ENCODE peak calls at places on chromosomes 7 and 10, in five cellular contexts. T is SK-N-SH, N is H1, Q is K562, L is GM12878. J is an unnamed sample.

GRCh38 chr10:121112618-121113384 is 261.6 kb downstream of the WDR11 start:
- DNase-seq in T (no peak), N (no peak), Q (no peak), L (no peak), J (no peak)

GRCh38 chr7:126819197-126819484 is 433.6 kb downstream of the GRM8 start:
- DNase-seq in T (no peak), N (no peak), Q (no peak), L (no peak), J (no peak)

GRCh38 chr10:100788027-100788900 is 42.9 kb downstream of the PAX2 start:
- DNase-seq in T (peak), N (no peak), Q (no peak), L (no peak), J (no peak)

GRCh38 chr10:93288679-93289634 is 193.2 kb downstream of the MYOF start:
- DNase-seq in T (peak), N (peak), Q (peak), L (no peak), J (peak)

GRCh38 chr10:73131913-73132686 is 21.8 kb downstream of the NUDT13 start:
- DNase-seq in T (no peak), N (no peak), Q (no peak), L (no peak), J (peak)

GRCh38 chr7:151754142-151754590 is 122.7 kb downstream of the PRKAG2 start:
- DNase-seq in T (peak), N (peak), Q (peak), L (no peak), J (peak)

GRCh38 chr10:98391065-98391464 is 23.9 kb downstream of the PYROXD2 start:
- DNase-seq in T (no peak), N (no peak), Q (no peak), L (no peak), J (no peak)

GRCh38 chr7:135414850-135415439 is 95.0 kb downstream of the CNOT4 start:
- DNase-seq in T (peak), N (peak), Q (peak), L (no peak), J (peak)

GRCh38 chr7:40808409-40808942 is 673.7 kb downstream of the SUGCT start:
- DNase-seq in T (no peak), N (no peak), Q (no peak), L (no peak), J (no peak)

GRCh38 chr7:98315318-98315993 is 34.0 kb downstream of the BRI3 start:
- DNase-seq in T (no peak), N (no peak), Q (no peak), L (peak), J (no peak)

GRCh38 chr7:508461-509170 is 11.0 kb downstream of the PDGFA start:
- DNase-seq in T (no peak), N (no peak), Q (no peak), L (no peak), J (no peak)

GRCh38 chr7:311131-311680 is 21.2 kb downstream of the FOXL3 start:
- DNase-seq in T (peak), N (no peak), Q (no peak), L (no peak), J (no peak)

GRCh38 chr7:151687523-151688235 is 168.0 kb upstream of the RHEB start:
- DNase-seq in T (peak), N (peak), Q (peak), L (no peak), J (peak)

GRCh38 chr7:130853503-130854279 is 119.7 kb upstream of the KLF14 start:
- DNase-seq in T (no peak), N (no peak), Q (no peak), L (no peak), J (peak)

GRCh38 chr7:30225863-30226361 is 58.5 kb upstream of the ZNRF2 start:
- DNase-seq in T (peak), N (no peak), Q (no peak), L (peak), J (no peak)

GRCh38 chr10:15780353-15781135 is 60.8 kb upstream of the ITGA8 start:
- DNase-seq in T (no peak), N (no peak), Q (no peak), L (no peak), J (no peak)

GRCh38 chr7:25260862-25261454 is 32.7 kb upstream of the NPVF start:
- DNase-seq in T (no peak), N (no peak), Q (no peak), L (no peak), J (no peak)

GRCh38 chr7:139561-140243 is 52.7 kb upstream of the FAM20C start:
- DNase-seq in T (no peak), N (no peak), Q (no peak), L (no peak), J (no peak)

GRCh38 chr7:138864667-138865066 is 66.7 kb upstream of the ATP6V0A4 start:
- DNase-seq in T (no peak), N (no peak), Q (no peak), L (no peak), J (no peak)

GRCh38 chr7:1558181-1558811 is 2.3 kb upstream of the TMEM184A start:
- DNase-seq in T (peak), N (no peak), Q (peak), L (no peak), J (peak)

GRCh38 chr7:91776166-91776565 is 104.3 kb downstream of the MTERF1 start:
- DNase-seq in T (no peak), N (no peak), Q (no peak), L (no peak), J (no peak)

GRCh38 chr7:150405584-150406310 is 26.6 kb downstream of the ZNF775 start:
- DNase-seq in T (peak), N (no peak), Q (no peak), L (no peak), J (no peak)

GRCh38 chr10:29588640-29589421 is 45.9 kb downstream of the SVIL start:
- DNase-seq in T (no peak), N (no peak), Q (no peak), L (no peak), J (no peak)

GRCh38 chr7:118104812-118105441 is 79.0 kb upstream of the LSM8 start:
- DNase-seq in T (peak), N (no peak), Q (peak), L (no peak), J (no peak)

DNA sequence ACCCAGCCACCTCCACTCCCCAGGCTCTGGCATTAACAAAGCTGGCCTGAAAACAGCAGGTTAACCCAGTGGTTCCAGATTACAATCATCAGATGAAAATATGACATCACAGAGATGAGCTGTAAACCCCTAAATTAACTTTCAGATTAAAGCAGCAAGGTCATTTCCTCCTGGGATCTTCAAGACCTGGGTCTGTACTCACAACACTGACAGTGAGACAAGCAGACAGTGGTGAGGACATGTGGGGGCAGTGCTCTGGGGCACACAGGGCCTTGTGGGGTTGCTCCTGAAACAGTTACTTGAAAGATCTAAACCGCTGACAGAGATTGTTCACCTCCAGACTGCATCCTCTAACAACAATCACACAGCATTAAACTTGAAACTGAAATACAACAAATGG is 134.1 kb downstream of the ZNF438 start:
- DNase-seq in T (no peak), N (no peak), Q (no peak), L (no peak), J (no peak)
- TF ChIP-seq YY1 in T (no peak), N (no peak), Q (no peak), L (no peak), J (no peak)

GRCh38 chr10:68560916-68561691 is 967 bp downstream of the TET1 start:
- DNase-seq in T (peak), N (no peak), Q (peak), L (no peak), J (peak)
- TF ChIP-seq RFX5 in T (no peak), N (no peak), Q (no peak), L (no peak), J (no peak)

DNA sequence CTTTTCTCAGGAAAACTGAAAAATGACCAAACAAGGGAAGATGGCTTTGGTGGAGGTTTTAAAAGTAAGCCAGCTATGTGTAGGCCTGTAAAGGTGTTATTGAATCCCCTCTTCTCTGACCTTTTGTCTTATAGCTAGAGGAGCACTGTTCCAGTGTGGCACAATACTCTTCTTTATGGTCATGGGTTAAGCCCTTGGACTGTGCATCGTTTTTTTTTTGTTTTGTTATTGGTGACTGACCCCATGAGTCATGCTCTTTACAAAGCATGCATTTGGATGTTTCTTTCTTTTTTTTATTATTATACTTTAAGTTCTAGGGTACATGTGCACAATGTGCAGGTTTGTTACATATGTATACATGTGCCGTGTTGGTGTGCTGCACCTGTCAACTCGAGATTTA is 19.6 kb upstream of the FAM25A start:
- DNase-seq in T (no peak), N (no peak), Q (no peak), L (no peak), J (peak)
- TF ChIP-seq JUND in T (no peak), N (no peak), Q (no peak), L (no peak), J (no peak)

GRCh38 chr7:70374772-70375533 is 757.0 kb upstream of the GALNT17 start:
- DNase-seq in T (no peak), N (no peak), Q (no peak), L (no peak), J (no peak)
- TF ChIP-seq YY1 in T (no peak), N (no peak), Q (no peak), L (no peak), J (no peak)

GRCh38 chr10:1199897-1200721 is 143.9 kb downstream of the WDR37 start:
- DNase-seq in T (no peak), N (no peak), Q (no peak), L (no peak), J (no peak)
- TF ChIP-seq RFX5 in T (no peak), N (no peak), Q (no peak), L (no peak), J (no peak)

J was measured in HepG2.